ENCODE peak calls at places on chromosomes 12 and 14, in six cellular contexts. I is cardiac fibroblast, J is heart left ventricle, H is fibroblast of mammary gland, O is endothelial cell, T is cardiac muscle cell. G is an unnamed sample.

GRCh38 chr14:36442824-36443241 is 77.2 kb downstream of the NKX2-1 start:
- DNase-seq in I (no peak), J (no peak), H (no peak), O (no peak), T (no peak), G (no peak)

GRCh38 chr12:122908915-122909314 is 13.0 kb upstream of the VPS37B start:
- DNase-seq in I (no peak), J (no peak), H (no peak), O (no peak), T (no peak), G (no peak)

GRCh38 chr14:51006781-51007211 is 62.5 kb upstream of the PYGL start:
- DNase-seq in I (peak), J (no peak), H (peak), O (no peak), T (peak), G (peak)

GRCh38 chr14:31024577-31025334 is 693 bp upstream of the AP4S1 start:
- DNase-seq in I (no peak), J (no peak), H (peak), O (no peak), T (no peak), G (no peak)

GRCh38 chr14:60931206-60931605 is 49.7 kb downstream of the TRMT5 start:
- DNase-seq in I (no peak), J (no peak), H (no peak), O (no peak), T (no peak), G (no peak)

GRCh38 chr12:47207005-47207717 is 127.4 kb upstream of the AMIGO2 start:
- DNase-seq in I (no peak), J (peak), H (no peak), O (no peak), T (no peak), G (no peak)

GRCh38 chr12:113837528-113838296 is 128.4 kb downstream of the RBM19 start:
- DNase-seq in I (no peak), J (no peak), H (no peak), O (no peak), T (no peak), G (no peak)

GRCh38 chr14:23113346-23114119 is 5.5 kb downstream of the CEBPE start:
- DNase-seq in I (peak), J (no peak), H (peak), O (no peak), T (peak), G (peak)

GRCh38 chr14:94088516-94088915 is 7.4 kb downstream of the IFI27L1 start:
- DNase-seq in I (peak), J (no peak), H (peak), O (no peak), T (no peak), G (peak)

GRCh38 chr12:42084522-42084921 is 60.2 kb downstream of the GXYLT1 start:
- DNase-seq in I (no peak), J (no peak), H (peak), O (no peak), T (no peak), G (no peak)

GRCh38 chr14:38731962-38732361 is 371.1 kb downstream of the SEC23A start:
- DNase-seq in I (no peak), J (no peak), H (no peak), O (no peak), T (no peak), G (no peak)

GRCh38 chr14:37262649-37263048 is 64.9 kb downstream of the MIPOL1 start:
- DNase-seq in I (no peak), J (no peak), H (no peak), O (no peak), T (no peak), G (no peak)

GRCh38 chr12:44889871-44890270 is 13.8 kb upstream of the NELL2 start:
- DNase-seq in I (no peak), J (no peak), H (no peak), O (no peak), T (no peak), G (no peak)

GRCh38 chr14:101169267-101169666 is 265.7 kb upstream of the RTL1 start:
- DNase-seq in I (no peak), J (no peak), H (no peak), O (no peak), T (no peak), G (no peak)

GRCh38 chr14:50874842-50875241 is 3.0 kb downstream of the ABHD12B start:
- DNase-seq in I (no peak), J (no peak), H (no peak), O (no peak), T (no peak), G (no peak)

GRCh38 chr14:87491816-87492215 is 501.2 kb downstream of the GALC start:
- DNase-seq in I (no peak), J (no peak), H (peak), O (no peak), T (no peak), G (no peak)

GRCh38 chr12:100491104-100491503 is 17.4 kb downstream of the NR1H4 start:
- DNase-seq in I (no peak), J (no peak), H (no peak), O (no peak), T (no peak), G (no peak)

GRCh38 chr14:101355284-101355683 is 206.0 kb upstream of the DIO3 start:
- DNase-seq in I (no peak), J (no peak), H (no peak), O (no peak), T (no peak), G (no peak)

GRCh38 chr14:29805415-29806123 is 122.1 kb downstream of the PRKD1 start:
- DNase-seq in I (peak), J (peak), H (peak), O (no peak), T (peak), G (peak)

GRCh38 chr12:109738878-109739665 is 25.4 kb downstream of the FAM222A start:
- DNase-seq in I (no peak), J (no peak), H (peak), O (no peak), T (no peak), G (peak)

DNA sequence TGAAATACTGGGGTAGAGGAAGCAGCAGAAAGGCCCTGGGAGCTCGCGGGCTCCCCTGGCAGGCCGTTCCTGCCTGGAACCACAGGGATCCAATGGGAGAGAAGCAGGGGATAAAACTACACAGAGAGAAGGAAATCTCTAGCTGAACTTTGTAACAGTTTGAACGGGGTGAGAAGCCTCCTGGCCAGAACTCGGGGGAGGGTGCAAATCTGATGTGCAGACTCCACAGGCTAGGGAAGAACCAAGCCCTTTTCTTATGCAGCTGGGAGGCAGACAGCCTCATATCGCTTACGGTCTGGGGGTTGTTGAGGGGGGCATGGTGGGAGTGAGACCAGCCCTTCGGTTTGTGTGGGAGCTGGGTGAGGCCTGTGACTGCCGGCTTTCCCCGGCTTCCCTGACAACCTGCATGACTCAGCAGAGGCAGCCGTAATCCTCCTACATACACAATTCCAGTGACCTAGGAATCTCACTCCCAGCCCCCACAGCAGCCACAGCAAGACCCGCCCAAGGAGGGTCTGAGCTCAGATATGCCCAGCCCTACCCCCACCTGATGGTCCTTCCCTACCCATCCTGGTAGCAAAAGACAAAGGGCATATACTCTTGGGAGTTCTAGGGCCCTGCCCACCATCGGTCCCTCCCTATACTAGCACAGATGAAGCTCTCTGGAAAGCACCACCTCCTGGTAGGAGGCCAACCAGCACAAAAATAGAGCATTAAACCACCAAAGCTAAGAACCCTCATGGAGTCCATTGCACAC is 143.0 kb downstream of the TMTC1 start:
- DNase-seq in I (peak), J (peak), H (peak), O (no peak), T (peak), G (peak)
- TF ChIP-seq CTCF in I (peak), J (no peak), H (peak), O (no peak), T (peak), G (no peak)

GRCh38 chr14:20608383-20609095 is 17.4 kb upstream of the RNASE12 start:
- DNase-seq in I (no peak), J (no peak), H (no peak), O (no peak), T (no peak), G (no peak)

GRCh38 chr14:20604291-20604690 is 13.1 kb upstream of the RNASE12 start:
- DNase-seq in I (no peak), J (no peak), H (no peak), O (no peak), T (no peak), G (no peak)

GRCh38 chr14:20606902-20607242 is 15.7 kb upstream of the RNASE12 start:
- DNase-seq in I (no peak), J (no peak), H (no peak), O (no peak), T (no peak), G (no peak)

GRCh38 chr14:20607617-20608016 is 16.4 kb upstream of the RNASE12 start:
- DNase-seq in I (no peak), J (no peak), H (no peak), O (no peak), T (no peak), G (no peak)

GRCh38 chr14:20606190-20606901 is 15.2 kb upstream of the RNASE12 start:
- DNase-seq in I (peak), J (no peak), H (peak), O (peak), T (peak), G (peak)
- TF ChIP-seq CTCF in I (peak), J (peak), H (peak), O (peak), T (peak), G (peak)

DNA sequence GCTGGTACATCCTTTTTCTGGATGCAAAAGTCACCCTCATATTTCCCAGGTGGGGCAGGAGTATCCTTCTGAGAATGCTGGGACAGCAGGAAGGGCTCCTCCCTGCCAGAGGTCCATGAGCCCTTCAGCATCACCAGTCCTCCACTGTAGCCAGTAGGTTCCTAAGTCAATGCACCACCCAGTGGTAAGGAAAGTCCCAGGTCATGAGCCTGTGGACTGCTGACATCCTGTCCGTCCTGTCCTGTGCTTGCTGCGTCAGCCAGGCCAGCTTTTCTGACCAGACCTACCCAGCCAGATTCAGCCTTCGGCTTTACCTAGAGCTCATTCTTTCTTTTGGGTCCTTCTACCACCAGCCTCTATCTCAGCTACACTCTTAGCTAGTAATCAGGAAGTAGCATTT is 23.0 kb upstream of the ACTN1 start:
- DNase-seq in I (peak), J (peak), H (peak), O (peak), T (no peak), G (peak)
- TF ChIP-seq CTCF in I (peak), J (peak), H (peak), O (no peak), T (peak), G (peak)

GRCh38 chr14:85178869-85179268 is 351.1 kb upstream of the FLRT2 start:
- DNase-seq in I (no peak), J (no peak), H (no peak), O (no peak), T (no peak), G (no peak)

GRCh38 chr14:85172290-85172689 is 357.7 kb upstream of the FLRT2 start:
- DNase-seq in I (no peak), J (no peak), H (no peak), O (no peak), T (no peak), G (no peak)

GRCh38 chr14:85175556-85175955 is 354.4 kb upstream of the FLRT2 start:
- DNase-seq in I (peak), J (no peak), H (peak), O (no peak), T (peak), G (peak)

DNA sequence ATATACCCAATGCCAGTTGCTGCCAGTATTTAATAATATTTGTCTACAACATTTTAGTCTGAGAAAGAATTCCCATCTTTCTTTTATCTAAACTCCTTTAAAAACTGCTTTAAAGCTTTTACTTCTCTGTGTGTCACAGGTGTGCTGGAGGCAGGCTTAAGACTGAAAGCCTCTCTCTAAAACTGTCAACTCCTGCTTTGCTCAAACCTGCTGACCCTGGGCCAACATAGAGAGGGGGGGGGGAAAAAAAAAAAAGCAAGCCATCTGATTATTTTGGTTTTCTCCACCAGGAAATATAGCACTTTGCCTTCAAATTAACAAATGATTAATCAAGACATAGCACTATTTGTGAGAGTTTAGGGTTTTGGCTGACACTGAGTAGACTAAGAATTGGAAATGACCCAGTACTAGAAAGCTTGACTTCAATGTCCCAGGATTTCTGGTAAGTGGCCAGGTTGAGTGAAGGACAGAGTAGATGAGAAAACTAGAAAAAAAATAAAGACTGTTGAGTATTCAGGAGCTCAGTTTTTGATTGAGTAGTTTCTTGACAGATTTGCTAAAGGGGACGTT is 357.0 kb upstream of the FLRT2 start:
- DNase-seq in I (no peak), J (no peak), H (no peak), O (no peak), T (no peak), G (no peak)
- TF ChIP-seq CTCF in I (no peak), J (no peak), H (no peak), O (no peak), T (no peak), G (no peak)

DNA sequence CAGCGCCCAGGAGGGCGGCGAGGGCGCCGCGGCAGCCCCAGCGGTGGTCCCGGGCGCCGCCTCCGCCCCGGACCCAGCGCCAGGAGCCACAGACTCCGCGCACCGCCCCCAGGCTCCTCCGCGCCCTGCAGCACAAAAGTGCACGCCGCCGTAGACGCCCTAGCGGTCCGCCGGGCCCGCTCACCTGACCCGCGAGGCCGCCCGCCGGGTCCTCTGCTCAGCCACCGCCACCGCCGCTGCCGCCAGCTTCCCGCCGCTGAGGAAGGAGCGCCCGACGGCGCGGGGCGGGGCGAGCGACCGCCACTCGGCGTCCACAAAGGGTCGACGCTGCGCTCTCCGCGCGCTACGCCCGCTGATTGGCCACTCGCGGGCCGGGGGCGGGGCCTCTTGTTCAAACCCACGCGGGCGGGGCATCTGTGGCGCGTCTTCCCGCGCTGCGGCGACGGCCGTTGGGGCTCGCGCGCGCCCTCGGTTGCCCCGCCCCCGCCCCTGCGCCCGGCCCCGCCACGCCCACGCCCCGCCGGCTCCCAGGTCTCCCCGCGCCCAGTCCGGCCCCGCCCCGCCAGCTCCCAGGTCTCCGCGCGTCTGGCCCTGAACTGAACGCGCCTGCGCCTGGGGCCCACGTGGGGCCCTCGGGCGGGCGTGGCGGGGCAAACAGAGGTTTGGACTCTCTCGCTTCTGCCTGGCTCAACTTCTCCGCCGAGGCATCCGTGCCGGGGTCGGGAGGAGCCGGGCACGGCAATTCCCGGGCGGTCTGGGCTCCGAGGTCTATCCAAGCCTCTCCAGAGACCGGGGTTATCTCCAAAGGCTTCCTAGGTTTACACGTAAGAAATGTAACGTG is at the start of gene CDCA4:
- DNase-seq in I (peak), J (peak), H (peak), O (peak), T (peak), G (peak)
- TF ChIP-seq CTCF in I (no peak), J (no peak), H (no peak), O (peak), T (no peak), G (no peak)

GRCh38 chr12:977163-977562 is 13.9 kb upstream of the ERC1 start:
- DNase-seq in I (no peak), J (no peak), H (no peak), O (no peak), T (no peak), G (no peak)
- TF ChIP-seq CTCF in I (no peak), J (no peak), H (no peak), O (no peak), T (no peak), G (no peak)

DNA sequence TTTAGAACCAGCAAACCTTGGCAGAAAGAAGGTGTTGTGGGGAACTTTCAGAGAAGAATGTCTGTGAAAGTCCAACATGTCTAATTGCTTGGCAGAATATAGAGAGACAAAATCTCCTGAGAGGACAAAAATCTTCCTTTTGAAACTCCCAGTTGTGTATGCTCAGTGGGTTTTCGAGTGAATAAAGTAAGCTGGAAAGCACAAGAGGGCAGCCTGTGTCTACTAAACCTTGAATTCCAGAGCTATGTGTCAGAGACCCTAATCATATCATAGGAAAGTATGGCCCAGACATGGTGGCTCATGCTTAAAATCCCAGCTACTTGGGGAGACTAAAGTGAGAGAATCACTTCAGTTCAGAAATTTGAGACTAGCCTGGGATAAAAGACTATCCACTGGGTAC is 661.2 kb downstream of the SLC16A7 start:
- DNase-seq in I (peak), J (no peak), H (peak), O (no peak), T (peak), G (peak)
- TF ChIP-seq CTCF in I (peak), J (no peak), H (no peak), O (no peak), T (peak), G (no peak)

DNA sequence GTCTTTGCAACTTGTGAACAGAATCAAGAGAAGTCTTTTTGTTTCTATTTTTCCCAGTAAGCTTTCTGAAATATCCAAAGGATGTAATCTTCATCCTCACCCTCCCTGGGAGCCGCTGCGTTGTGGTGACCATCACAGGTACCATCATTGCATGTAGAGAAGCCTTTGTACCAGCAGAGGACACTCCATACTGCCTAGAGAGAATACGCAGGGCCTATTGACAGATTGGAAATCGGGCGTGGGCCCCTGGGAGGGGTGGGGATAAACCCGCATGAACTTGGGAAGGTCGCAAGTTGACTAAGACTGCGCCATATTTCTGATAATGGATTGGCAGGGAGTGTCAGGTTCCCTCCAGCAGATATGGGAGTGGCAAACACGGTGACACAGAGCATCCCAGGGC is 12.7 kb downstream of the KRT1 start:
- DNase-seq in I (no peak), J (no peak), H (no peak), O (no peak), T (no peak), G (no peak)
- TF ChIP-seq CTCF in I (peak), J (peak), H (peak), O (no peak), T (peak), G (no peak)